ENCODE peak calls at places on chromosomes 7 and 10, in four cellular contexts. P, D, K and G are unnamed samples.

GRCh38 chr7:78301361-78301760 is 502.8 kb downstream of the PHTF2 start:
- DNase-seq in P (peak), D (no peak), K (no peak), G (no peak)

GRCh38 chr10:72834183-72834825 is 59.2 kb upstream of the OIT3 start:
- DNase-seq in P (peak), D (no peak), K (peak), G (no peak)

GRCh38 chr7:150860291-150860977 is 8.1 kb downstream of the AOC1 start:
- DNase-seq in P (no peak), D (no peak), K (no peak), G (no peak)

GRCh38 chr7:22730921-22731654 is 4.1 kb downstream of the IL6 start:
- DNase-seq in P (peak), D (no peak), K (no peak), G (no peak)

GRCh38 chr10:50739618-50740350 is at the start of gene ASAH2B:
- DNase-seq in P (peak), D (peak), K (peak), G (peak)

GRCh38 chr7:56007167-56007652 is 42.8 kb downstream of the NIPSNAP2 start:
- DNase-seq in P (no peak), D (peak), K (no peak), G (no peak)

GRCh38 chr10:51386248-51386885 is 312.1 kb downstream of the PRKG1 start:
- DNase-seq in P (peak), D (no peak), K (no peak), G (no peak)

GRCh38 chr7:130393095-130393494 is 12.8 kb downstream of the CPA1 start:
- DNase-seq in P (peak), D (no peak), K (no peak), G (no peak)

GRCh38 chr10:21161647-21162046 is 264.5 kb upstream of the NEBL start:
- DNase-seq in P (no peak), D (no peak), K (no peak), G (no peak)

GRCh38 chr7:388961-389701 is 99.2 kb downstream of the FOXL3 start:
- DNase-seq in P (no peak), D (peak), K (no peak), G (peak)

GRCh38 chr10:89078729-89079672 is 88.4 kb downstream of the FAS start:
- DNase-seq in P (peak), D (no peak), K (no peak), G (no peak)

GRCh38 chr7:3725660-3726059 is 424.6 kb downstream of the SDK1 start:
- DNase-seq in P (no peak), D (no peak), K (no peak), G (no peak)

GRCh38 chr7:3725145-3725544 is 424.1 kb downstream of the SDK1 start:
- DNase-seq in P (no peak), D (no peak), K (no peak), G (no peak)

GRCh38 chr7:3721422-3721821 is 420.4 kb downstream of the SDK1 start:
- DNase-seq in P (no peak), D (no peak), K (no peak), G (no peak)

GRCh38 chr7:3722396-3722846 is 421.4 kb downstream of the SDK1 start:
- DNase-seq in P (peak), D (peak), K (no peak), G (no peak)
- TF ChIP-seq CTCF in P (peak), D (no peak), K (no peak), G (peak)

DNA sequence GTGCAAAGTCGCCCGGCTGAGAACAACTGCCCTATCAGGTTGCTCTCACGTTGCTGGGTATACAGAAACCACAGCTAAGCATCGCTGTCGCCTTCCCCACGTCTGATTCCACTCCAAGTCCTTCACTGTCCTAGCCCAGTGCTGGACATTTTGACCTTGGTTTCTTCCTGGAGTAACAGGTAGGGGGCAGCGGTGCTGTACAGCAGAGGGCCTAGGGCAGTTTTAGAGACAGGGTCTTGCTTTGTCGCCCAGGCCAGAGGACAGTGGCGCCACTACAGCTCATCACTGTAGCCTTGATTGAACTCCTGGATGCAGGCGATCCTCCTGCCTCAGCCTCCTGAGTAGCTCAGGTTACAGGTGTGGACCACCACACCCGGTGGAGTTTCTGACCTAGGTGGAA is 2.6 kb downstream of the CLDN15 start:
- DNase-seq in P (no peak), D (no peak), K (no peak), G (no peak)
- TF ChIP-seq CTCF in P (peak), D (no peak), K (peak), G (peak)

GRCh38 chr10:92418221-92418620 is 127.3 kb downstream of the MARCHF5 start:
- DNase-seq in P (no peak), D (no peak), K (no peak), G (no peak)

GRCh38 chr10:92418891-92419290 is 127.9 kb downstream of the MARCHF5 start:
- DNase-seq in P (no peak), D (no peak), K (no peak), G (no peak)

GRCh38 chr10:92421550-92421949 is 130.6 kb downstream of the MARCHF5 start:
- DNase-seq in P (no peak), D (no peak), K (no peak), G (no peak)

GRCh38 chr10:92420554-92421275 is 129.7 kb downstream of the MARCHF5 start:
- DNase-seq in P (no peak), D (no peak), K (no peak), G (no peak)

DNA sequence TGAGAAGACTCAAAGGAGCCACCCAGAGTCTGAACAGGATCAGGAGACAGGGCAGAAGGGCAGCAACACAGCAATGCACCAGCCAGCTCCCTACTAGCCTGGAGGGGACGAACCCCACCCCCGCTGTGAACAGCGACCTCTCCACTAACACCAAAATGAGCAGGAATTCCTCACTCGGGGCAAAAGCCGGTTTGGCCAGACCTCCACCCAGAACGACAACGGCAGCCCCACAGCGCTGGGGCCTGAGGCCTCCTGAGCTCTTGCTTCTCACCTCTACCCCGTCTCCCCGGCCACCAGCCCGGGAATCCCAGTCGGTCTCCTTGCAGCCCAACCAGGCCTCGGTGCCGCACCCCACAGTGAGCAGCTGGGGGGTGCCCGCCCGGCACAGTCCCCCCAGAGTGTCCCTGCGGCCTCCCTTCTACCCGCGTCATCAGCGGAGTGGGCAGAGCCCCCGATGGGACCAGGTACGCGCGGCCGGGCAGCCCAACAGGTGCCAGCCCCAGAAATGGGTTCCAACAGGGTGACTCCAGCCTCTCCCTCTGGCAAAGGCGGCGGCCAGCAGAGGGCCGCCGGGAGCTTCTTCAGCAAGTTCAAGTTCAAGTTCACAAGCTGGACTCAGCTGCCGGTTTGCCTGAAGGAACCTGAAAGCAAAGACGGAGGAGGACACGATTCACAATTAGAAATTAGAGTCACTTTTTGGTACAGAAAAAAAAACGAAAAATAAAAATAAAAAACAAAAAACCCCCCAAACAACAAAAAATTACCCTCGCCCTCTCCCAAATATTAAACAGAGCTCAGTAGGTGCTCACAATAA is 129.0 kb downstream of the MARCHF5 start:
- DNase-seq in P (peak), D (peak), K (no peak), G (peak)
- TF ChIP-seq CTCF in P (peak), D (no peak), K (peak), G (peak)

DNA sequence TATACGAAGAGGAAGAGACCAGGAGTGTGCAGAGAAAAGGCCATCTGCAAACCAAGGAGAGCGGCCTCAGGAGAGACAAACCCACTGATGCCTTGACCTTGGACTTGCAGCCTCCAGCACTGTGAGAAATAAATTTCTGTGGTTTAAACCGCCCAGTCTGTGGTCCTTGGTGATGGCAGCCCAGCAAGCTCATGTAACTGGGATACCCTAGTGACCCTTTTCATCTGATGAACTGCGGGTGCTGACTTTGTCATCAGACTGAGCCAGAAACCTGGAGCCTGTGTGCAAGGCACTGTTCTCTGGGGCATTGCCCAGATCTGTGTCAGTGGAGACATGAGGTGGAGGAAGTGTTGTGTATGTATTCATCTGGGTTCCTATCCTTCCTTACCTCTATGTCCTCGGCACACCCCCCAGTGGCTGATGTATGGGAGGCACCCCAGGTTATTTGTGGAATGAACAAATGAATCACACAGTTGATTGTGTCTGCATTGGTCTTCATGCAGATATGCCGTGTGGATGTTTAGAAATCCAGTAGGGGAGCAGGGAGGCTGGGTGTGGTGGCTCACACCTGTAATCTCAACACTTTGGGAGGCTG is 64.5 kb upstream of the BTBD16 start:
- DNase-seq in P (peak), D (no peak), K (no peak), G (no peak)
- TF ChIP-seq CTCF in P (peak), D (no peak), K (no peak), G (peak)

GRCh38 chr10:77907900-77908717 is 18.4 kb downstream of the DLG5 start:
- DNase-seq in P (no peak), D (no peak), K (no peak), G (no peak)
- TF ChIP-seq CTCF in P (no peak), D (no peak), K (no peak), G (no peak)

GRCh38 chr10:44030132-44030531 is 354.8 kb downstream of the CXCL12 start:
- DNase-seq in P (no peak), D (no peak), K (no peak), G (no peak)
- TF ChIP-seq CTCF in P (no peak), D (no peak), K (no peak), G (no peak)

GRCh38 chr10:98262571-98262970 is 5.4 kb downstream of the LOXL4 start:
- DNase-seq in P (peak), D (no peak), K (no peak), G (peak)
- TF ChIP-seq CTCF in P (peak), D (no peak), K (peak), G (peak)

DNA sequence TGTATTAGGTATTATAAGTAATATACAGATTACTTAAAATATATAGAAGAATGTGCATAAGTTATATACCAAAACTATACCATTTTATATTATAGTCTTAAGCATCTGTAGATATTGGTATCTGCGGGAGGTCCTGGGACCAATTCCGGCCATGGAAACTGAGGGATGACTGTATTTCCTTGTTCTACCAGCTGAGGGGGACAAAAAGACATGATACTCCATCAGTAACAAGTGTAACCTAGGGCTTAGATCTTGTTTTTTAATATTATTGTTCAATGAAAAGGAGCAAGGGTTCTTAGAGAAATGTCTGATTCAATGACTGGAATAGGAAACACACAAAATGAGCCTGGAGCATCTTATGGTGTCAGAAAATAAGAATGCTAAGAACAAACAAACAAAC is 752.5 kb downstream of the CCSER2 start:
- DNase-seq in P (no peak), D (no peak), K (no peak), G (no peak)
- TF ChIP-seq CTCF in P (no peak), D (no peak), K (no peak), G (no peak)